ENCODE peak calls at places on chromosomes 3 and 15, in seven cellular contexts. P, Y, U, G, V, T and M are unnamed samples.

GRCh38 chr3:46427929-46428833 is 21.1 kb downstream of the CCRL2 start:
- DNase-seq in P (no peak), Y (no peak), U (no peak), G (no peak), V (peak; percentile 46), T (no peak), M (no peak)

GRCh38 chr3:71926242-71926560 is 141.3 kb upstream of the PROK2 start:
- DNase-seq in P (no peak), Y (no peak), U (peak; percentile 40), G (no peak), V (peak; percentile 8), T (no peak), M (no peak)

GRCh38 chr3:129975332-129976090 is 991 bp downstream of the TRH start:
- DNase-seq in P (no peak), Y (peak; percentile 31), U (peak; percentile 21), G (no peak), V (no peak), T (no peak), M (peak; percentile 10)

GRCh38 chr15:64892850-64893403 is 18.8 kb upstream of the ANKDD1A start:
- DNase-seq in P (no peak), Y (no peak), U (peak; percentile 76), G (no peak), V (no peak), T (no peak), M (no peak)

GRCh38 chr3:140842984-140843649 is 98.5 kb upstream of the SLC25A36 start:
- DNase-seq in P (no peak), Y (no peak), U (no peak), G (no peak), V (no peak), T (no peak), M (no peak)

GRCh38 chr3:9955611-9956352 is 3.6 kb upstream of the PRRT3 start:
- DNase-seq in P (no peak), Y (no peak), U (no peak), G (no peak), V (peak; percentile 25), T (no peak), M (no peak)

GRCh38 chr3:99753268-99753975 is 64.2 kb upstream of the CMSS1 start:
- DNase-seq in P (peak; percentile 54), Y (no peak), U (peak; percentile 26), G (peak; percentile 56), V (peak; percentile 76), T (peak; percentile 5), M (no peak)

GRCh38 chr3:64838150-64838735 is 150.4 kb upstream of the ADAMTS9 start:
- DNase-seq in P (no peak), Y (no peak), U (no peak), G (no peak), V (no peak), T (no peak), M (no peak)

GRCh38 chr15:53197426-53197839 is 407.3 kb upstream of the ONECUT1 start:
- DNase-seq in P (peak; percentile 55), Y (peak; percentile 41), U (peak; percentile 65), G (no peak), V (peak; percentile 43), T (peak; percentile 65), M (no peak)

GRCh38 chr3:22089284-22089683 is 338.3 kb upstream of the ZNF385D start:
- DNase-seq in P (peak; percentile 3), Y (no peak), U (peak; percentile 1), G (no peak), V (peak; percentile 15), T (no peak), M (no peak)

GRCh38 chr3:195195321-195196209 is 75.4 kb downstream of the XXYLT1 start:
- DNase-seq in P (no peak), Y (no peak), U (no peak), G (no peak), V (no peak), T (no peak), M (no peak)

GRCh38 chr3:5606884-5607472 is 419.5 kb downstream of the EDEM1 start:
- DNase-seq in P (no peak), Y (no peak), U (no peak), G (no peak), V (no peak), T (no peak), M (no peak)

GRCh38 chr3:150348500-150348899 is 59.6 kb upstream of the TSC22D2 start:
- DNase-seq in P (peak; percentile 85), Y (no peak), U (no peak), G (peak; percentile 39), V (peak; percentile 95), T (no peak), M (no peak)

GRCh38 chr15:69414702-69415161 is 583 bp downstream of the KIF23 start:
- DNase-seq in P (peak; percentile 87), Y (no peak), U (peak; percentile 19), G (peak; percentile 81), V (peak; percentile 93), T (peak; percentile 57), M (no peak)

GRCh38 chr15:68781766-68782588 is 38.7 kb downstream of the ANP32A start:
- DNase-seq in P (no peak), Y (peak; percentile 52), U (peak; percentile 52), G (no peak), V (no peak), T (no peak), M (peak; percentile 12)

GRCh38 chr3:186784820-186785516 is 1.6 kb downstream of the EIF4A2 start:
- DNase-seq in P (no peak), Y (no peak), U (no peak), G (no peak), V (no peak), T (no peak), M (no peak)

GRCh38 chr3:188150982-188151381 is 3.0 kb upstream of the LPP start:
- DNase-seq in P (no peak), Y (no peak), U (no peak), G (no peak), V (peak; percentile 56), T (no peak), M (no peak)

GRCh38 chr15:68383161-68384074 is 48.5 kb downstream of the ITGA11 start:
- DNase-seq in P (peak; percentile 51), Y (no peak), U (peak; percentile 58), G (no peak), V (peak; percentile 60), T (peak; percentile 74), M (no peak)

GRCh38 chr3:72438072-72438471 is 410.2 kb downstream of the SHQ1 start:
- DNase-seq in P (no peak), Y (no peak), U (no peak), G (no peak), V (no peak), T (no peak), M (no peak)

GRCh38 chr3:136068708-136069107 is 103.2 kb downstream of the PPP2R3A start:
- DNase-seq in P (peak; percentile 65), Y (no peak), U (no peak), G (no peak), V (peak; percentile 78), T (no peak), M (no peak)

GRCh38 chr3:16906679-16907078 is 21.9 kb downstream of the PLCL2 start:
- DNase-seq in P (peak; percentile 40), Y (no peak), U (peak; percentile 45), G (no peak), V (peak; percentile 21), T (no peak), M (no peak)

GRCh38 chr15:100729461-100729860 is 127.1 kb downstream of the ASB7 start:
- DNase-seq in P (no peak), Y (no peak), U (no peak), G (no peak), V (no peak), T (no peak), M (no peak)

GRCh38 chr3:88180398-88180999 is 30.7 kb downstream of the C3orf38 start:
- DNase-seq in P (peak; percentile 25), Y (no peak), U (peak; percentile 54), G (peak; percentile 10), V (peak; percentile 39), T (no peak), M (no peak)